ENCODE peak calls at places on chromosomes 7 and 10, in four cellular contexts. Z is activated CD4-positive, alpha-beta T cell treated with anti-CD3 and anti-CD28 coated beads for 1 hour; G is DMS 273 treated with DMSO at 0.1 percent for 48 hours; E is AG08395. Y is an unnamed sample.

GRCh38 chr10:111076191-111076681 is 593 bp upstream of the ADRA2A start:
- DNase-seq in Z (no peak), G (peak; percentile 8), E (peak; percentile 78), Y (peak; percentile 51)

GRCh38 chr10:51288511-51288910 is 214.2 kb downstream of the PRKG1 start:
- DNase-seq in Z (no peak), G (no peak), E (no peak), Y (no peak)

GRCh38 chr7:36686499-36686898 is 37.8 kb downstream of the AOAH start:
- DNase-seq in Z (no peak), G (no peak), E (no peak), Y (peak; percentile 52)

GRCh38 chr10:44249490-44249889 is 135.4 kb downstream of the CXCL12 start:
- DNase-seq in Z (no peak), G (no peak), E (no peak), Y (no peak)

GRCh38 chr7:78149787-78150186 is 351.2 kb downstream of the PHTF2 start:
- DNase-seq in Z (no peak), G (peak; percentile 88), E (peak; percentile 80), Y (peak; percentile 93)

GRCh38 chr10:124217906-124218769 is 124.7 kb upstream of the CHST15 start:
- DNase-seq in Z (no peak), G (no peak), E (no peak), Y (no peak)

GRCh38 chr7:42272793-42273665 is 36.0 kb upstream of the GLI3 start:
- DNase-seq in Z (no peak), G (no peak), E (peak; percentile 54), Y (peak; percentile 79)

GRCh38 chr7:1696671-1697498 is 26.8 kb downstream of the ELFN1 start:
- DNase-seq in Z (no peak), G (no peak), E (no peak), Y (no peak)

GRCh38 chr7:155190608-155191536 is 106.8 kb upstream of the INSIG1 start:
- DNase-seq in Z (peak; percentile 47), G (no peak), E (peak; percentile 72), Y (no peak)

Y was measured in fibroblast of mammary gland.